ENCODE peak calls at places on chromosome 19, in seven cellular contexts. K is kidney tubule cell; W is stimulated activated CD4-positive, alpha-beta T cell treated with anti-CD3 and anti-CD28 coated beads, Interleukin-1b, Interleukin-23, amount 100 ng/mL, for 48 hours; E is HuH-7.5; J is HFFc6; V is hippocampal formation; Z is GM04504. N is an unnamed sample.

GRCh38 chr19:50514346-50515167 is 844 bp upstream of the ASPDH start:
- DNase-seq in K (no peak), W (no peak), E (no peak), J (no peak), V (peak), Z (no peak), N (no peak)

GRCh38 chr19:3606690-3607289 is at the start of gene TBXA2R:
- DNase-seq in K (peak), W (peak), E (peak), J (peak), V (no peak), Z (peak), N (peak)

GRCh38 chr19:52963229-52963760 is 614 bp upstream of the ZNF816 start:
- DNase-seq in K (no peak), W (no peak), E (no peak), J (no peak), V (no peak), Z (no peak), N (no peak)

GRCh38 chr19:35363001-35363590 is 4.8 kb downstream of the FFAR3 start:
- DNase-seq in K (no peak), W (no peak), E (no peak), J (no peak), V (no peak), Z (no peak), N (no peak)

GRCh38 chr19:12955996-12956395 is 1.0 kb downstream of the GADD45GIP1 start:
- DNase-seq in K (no peak), W (no peak), E (no peak), J (no peak), V (no peak), Z (no peak), N (no peak)

GRCh38 chr19:47778954-47779351 is 450 bp downstream of the SELENOW start:
- DNase-seq in K (no peak), W (no peak), E (no peak), J (no peak), V (peak), Z (no peak), N (no peak)

GRCh38 chr19:21474671-21475181 is 30.7 kb upstream of the ZNF429 start:
- DNase-seq in K (peak), W (peak), E (no peak), J (peak), V (peak), Z (peak), N (no peak)

GRCh38 chr19:5002143-5002542 is 33.2 kb downstream of the KDM4B start:
- DNase-seq in K (peak), W (no peak), E (no peak), J (peak), V (no peak), Z (no peak), N (peak)

GRCh38 chr19:40599331-40600085 is 1.7 kb upstream of the LTBP4 start:
- DNase-seq in K (peak), W (no peak), E (peak), J (no peak), V (no peak), Z (no peak), N (no peak)

GRCh38 chr19:8640402-8641004 is 10.1 kb downstream of the NFILZ start:
- DNase-seq in K (no peak), W (no peak), E (peak), J (no peak), V (no peak), Z (no peak), N (no peak)

GRCh38 chr19:8512115-8512967 is 1.6 kb downstream of the ZNF414 start:
- DNase-seq in K (peak), W (peak), E (peak), J (no peak), V (no peak), Z (no peak), N (peak)

GRCh38 chr19:48945817-48946216 is 8.9 kb upstream of the BAX start:
- DNase-seq in K (no peak), W (no peak), E (no peak), J (no peak), V (no peak), Z (no peak), N (no peak)

GRCh38 chr19:55014714-55015113 is 23.4 kb downstream of the GP6 start:
- DNase-seq in K (no peak), W (peak), E (no peak), J (no peak), V (no peak), Z (no peak), N (no peak)

GRCh38 chr19:40507892-40508291 is 41.1 kb downstream of the SPTBN4 start:
- DNase-seq in K (no peak), W (no peak), E (no peak), J (no peak), V (no peak), Z (no peak), N (no peak)

GRCh38 chr19:14413765-14414171 is 5.4 kb downstream of the DDX39A start:
- DNase-seq in K (no peak), W (no peak), E (no peak), J (no peak), V (no peak), Z (no peak), N (peak)

GRCh38 chr19:18650048-18650435 is 13.2 kb downstream of the KLHL26 start:
- DNase-seq in K (no peak), W (no peak), E (no peak), J (no peak), V (no peak), Z (no peak), N (no peak)

GRCh38 chr19:47039239-47039874 is 9.1 kb downstream of the TMEM160 start:
- DNase-seq in K (no peak), W (no peak), E (no peak), J (no peak), V (no peak), Z (no peak), N (no peak)

GRCh38 chr19:8580710-8581281 is 3.6 kb upstream of the MYO1F start:
- DNase-seq in K (peak), W (peak), E (peak), J (peak), V (peak), Z (peak), N (peak)

GRCh38 chr19:39264306-39265290 is 3.6 kb upstream of the IFNL2 start:
- DNase-seq in K (no peak), W (no peak), E (no peak), J (no peak), V (no peak), Z (no peak), N (no peak)

GRCh38 chr19:6092329-6093286 is 17.7 kb downstream of the RFX2 start:
- DNase-seq in K (peak), W (no peak), E (no peak), J (peak), V (no peak), Z (peak), N (peak)

GRCh38 chr19:5238700-5239099 is 101.9 kb downstream of the PTPRS start:
- DNase-seq in K (no peak), W (no peak), E (no peak), J (no peak), V (no peak), Z (no peak), N (no peak)

GRCh38 chr19:1856698-1857603 is 6.4 kb downstream of the KLF16 start:
- DNase-seq in K (peak), W (peak), E (peak), J (peak), V (no peak), Z (peak), N (peak)

GRCh38 chr19:47427241-47428176 is 8.2 kb upstream of the MEIS3 start:
- DNase-seq in K (peak), W (peak), E (peak), J (peak), V (no peak), Z (no peak), N (no peak)

GRCh38 chr19:4058696-4059492 is 7.8 kb downstream of the ZBTB7A start:
- DNase-seq in K (no peak), W (no peak), E (no peak), J (no peak), V (peak), Z (no peak), N (no peak)

GRCh38 chr19:51511353-51511752 is 9.8 kb upstream of the SIGLEC12 start:
- DNase-seq in K (no peak), W (no peak), E (no peak), J (peak), V (no peak), Z (no peak), N (peak)

GRCh38 chr19:14248578-14249011 is 42.6 kb upstream of the ADGRL1 start:
- DNase-seq in K (peak), W (peak), E (no peak), J (no peak), V (peak), Z (no peak), N (peak)

GRCh38 chr19:892243-892996 is 567 bp downstream of the MED16 start:
- DNase-seq in K (no peak), W (no peak), E (peak), J (no peak), V (no peak), Z (no peak), N (no peak)

GRCh38 chr19:4305253-4305612 is 835 bp downstream of the FSD1 start:
- DNase-seq in K (no peak), W (no peak), E (no peak), J (no peak), V (no peak), Z (no peak), N (no peak)

GRCh38 chr19:41887711-41888382 is 4.9 kb downstream of the ARHGEF1 start:
- DNase-seq in K (peak), W (peak), E (peak), J (peak), V (no peak), Z (no peak), N (no peak)

GRCh38 chr19:36245210-36246005 is 30.5 kb downstream of the ZNF146 start:
- DNase-seq in K (peak), W (no peak), E (no peak), J (no peak), V (no peak), Z (no peak), N (no peak)

GRCh38 chr19:35491838-35492360 is 1.6 kb upstream of the KRTDAP start:
- DNase-seq in K (no peak), W (no peak), E (no peak), J (no peak), V (no peak), Z (no peak), N (no peak)